ENCODE peak calls at places on chromosomes 2 and 18, in six cellular contexts. U, I, P, J, D and S are unnamed samples.

GRCh38 chr2:239073745-239074530 is 226.1 kb downstream of the TWIST2 start:
- DNase-seq in J (no peak), U (no peak), D (no peak), P (no peak), I (no peak), S (no peak)

GRCh38 chr2:188975497-188976102 is 1.4 kb downstream of the COL3A1 start:
- DNase-seq in U (no peak), P (no peak), J (peak; percentile 46), I (no peak), D (no peak), S (no peak)

GRCh38 chr2:220147590-220147989 is 520.2 kb downstream of the SLC4A3 start:
- DNase-seq in I (no peak), D (no peak), P (no peak), U (no peak), J (no peak), S (no peak)

GRCh38 chr2:3449106-3449505 is 69.6 kb downstream of the TRAPPC12 start:
- DNase-seq in J (no peak), U (no peak), P (peak; percentile 35), D (no peak), I (no peak), S (no peak)

GRCh38 chr2:20496069-20496468 is 49.2 kb downstream of the RHOB start:
- DNase-seq in J (no peak), D (no peak), P (no peak), I (no peak), U (peak; percentile 59), S (no peak)

GRCh38 chr2:169185711-169186110 is 116.3 kb downstream of the DHRS9 start:
- DNase-seq in P (no peak), J (no peak), D (no peak), U (no peak), I (no peak), S (no peak)

GRCh38 chr18:45330170-45330594 is 285.1 kb upstream of the SLC14A2 start:
- DNase-seq in P (no peak), I (no peak), J (no peak), D (no peak), U (no peak), S (no peak)

GRCh38 chr18:60090170-60090569 is 190.4 kb downstream of the PMAIP1 start:
- DNase-seq in P (no peak), J (no peak), I (no peak), U (no peak), D (no peak), S (no peak)

GRCh38 chr2:167987558-167987957 is 259.8 kb downstream of the STK39 start:
- DNase-seq in U (no peak), D (no peak), J (no peak), P (no peak), I (no peak), S (no peak)

GRCh38 chr2:238149841-238150572 is 8.8 kb upstream of the ERFE start:
- DNase-seq in P (no peak), U (no peak), J (no peak), I (no peak), D (no peak), S (no peak)

GRCh38 chr2:237726401-237726830 is 72.2 kb upstream of the RBM44 start:
- DNase-seq in D (no peak), J (no peak), U (no peak), I (peak; percentile 70), P (peak; percentile 34), S (no peak)

GRCh38 chr2:238187618-238188548 is 15.6 kb downstream of the ILKAP start:
- DNase-seq in D (no peak), P (no peak), I (no peak), U (no peak), J (no peak), S (no peak)

GRCh38 chr18:963276-963675 is 58.6 kb downstream of the ADCYAP1 start:
- DNase-seq in D (no peak), I (no peak), J (no peak), U (no peak), P (no peak), S (no peak)

GRCh38 chr2:74317696-74318095 is 25.5 kb downstream of the SLC4A5 start:
- DNase-seq in D (no peak), P (no peak), I (no peak), U (no peak), J (no peak), S (no peak)

GRCh38 chr18:10715791-10716190 is 190.0 kb downstream of the NAPG start:
- DNase-seq in P (no peak), I (peak; percentile 14), J (no peak), U (no peak), D (no peak), S (no peak)

GRCh38 chr2:20796374-20796791 is 26.5 kb downstream of the LDAH start:
- DNase-seq in U (no peak), I (no peak), D (no peak), J (no peak), P (no peak), S (peak; percentile 54)

GRCh38 chr2:152499921-152500320 is 164.9 kb downstream of the FMNL2 start:
- DNase-seq in U (no peak), D (no peak), P (no peak), J (no peak), I (no peak), S (no peak)

GRCh38 chr2:216633616-216634316 is 546 bp downstream of the IGFBP2 start:
- DNase-seq in J (peak; percentile 50), I (peak; percentile 60), D (peak; percentile 62), U (no peak), P (no peak), S (no peak)

GRCh38 chr2:55865095-55865835 is 58.3 kb downstream of the EFEMP1 start:
- DNase-seq in D (no peak), J (no peak), P (no peak), U (no peak), I (no peak), S (no peak)

GRCh38 chr2:153105829-153106578 is 372.6 kb downstream of the RPRM start:
- DNase-seq in I (no peak), P (no peak), J (no peak), U (no peak), D (no peak), S (no peak)

GRCh38 chr2:26503238-26503880 is 25.4 kb upstream of the OTOF start:
- DNase-seq in I (peak; percentile 91), J (peak; percentile 75), U (peak; percentile 73), D (peak; percentile 85), P (no peak), S (peak; percentile 62)

GRCh38 chr2:715847-716573 is 38.8 kb upstream of the TMEM18 start:
- DNase-seq in J (no peak), P (no peak), D (no peak), U (peak; percentile 7), I (no peak), S (no peak)

GRCh38 chr2:241931084-241931975 is 61.8 kb downstream of the RTP5 start:
- DNase-seq in D (peak; percentile 37), P (no peak), U (no peak), J (no peak), I (no peak), S (no peak)

GRCh38 chr2:63849381-63850203 is 7.9 kb downstream of the UGP2 start:
- DNase-seq in I (no peak), D (no peak), U (no peak), J (no peak), P (no peak), S (no peak)

GRCh38 chr2:40773291-40773690 is 321.4 kb upstream of the SLC8A1 start:
- DNase-seq in P (no peak), D (no peak), U (no peak), J (no peak), I (no peak), S (no peak)
- TF ChIP-seq POLR2A in P (no peak), D (no peak), U (no peak), J (no peak), I (no peak), S (no peak)

DNA sequence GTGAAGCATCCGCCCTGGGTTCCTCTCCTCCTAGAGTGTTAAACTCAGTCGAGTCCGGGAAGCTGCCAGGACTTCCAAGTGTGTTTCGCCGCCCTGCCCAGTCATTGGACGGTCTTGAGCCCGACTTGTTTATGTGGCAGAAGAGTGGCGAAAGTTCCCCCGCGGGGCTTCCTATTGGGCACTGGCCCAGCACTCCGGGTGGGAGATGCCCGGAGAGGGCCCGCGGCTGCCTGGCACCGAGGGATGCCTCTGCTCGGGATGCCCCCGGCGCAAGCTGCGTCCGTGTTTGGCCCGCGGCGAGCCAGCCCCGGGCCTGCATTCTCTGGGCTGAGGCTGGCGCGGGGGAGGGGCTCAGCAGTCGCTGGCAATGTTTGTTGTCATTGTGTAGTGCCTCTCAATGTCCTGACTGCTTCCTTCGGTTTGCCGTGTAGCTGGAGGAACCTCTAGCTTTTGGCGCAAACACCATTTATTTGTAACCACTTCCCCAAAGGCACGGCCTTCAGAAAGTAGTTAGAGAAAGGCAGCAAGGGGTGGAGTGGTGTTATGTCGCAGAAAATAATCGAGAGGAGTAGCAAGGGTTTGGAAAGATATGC is 1.2 kb downstream of the CYBRD1 start:
- DNase-seq in D (peak; percentile 79), I (peak; percentile 54), U (peak; percentile 38), P (peak; percentile 90), J (no peak), S (peak; percentile 79)
- TF ChIP-seq POLR2A in D (no peak), I (no peak), U (no peak), P (no peak), J (no peak), S (peak; percentile 13)

GRCh38 chr2:132484144-132484543 is 67.5 kb downstream of the GPR39 start:
- DNase-seq in D (no peak), U (no peak), P (no peak), I (no peak), J (no peak), S (no peak)
- TF ChIP-seq POLR2A in D (no peak), U (no peak), P (no peak), I (no peak), J (no peak), S (no peak)

GRCh38 chr2:64987963-64988419 is 1.2 kb upstream of the SLC1A4 start:
- DNase-seq in D (no peak), P (no peak), I (no peak), J (no peak), U (no peak), S (no peak)

GRCh38 chr2:64989126-64989981 is at the start of gene SLC1A4:
- DNase-seq in I (peak; percentile 96), J (peak; percentile 53), U (peak; percentile 27), D (peak; percentile 89), P (peak; percentile 96), S (peak; percentile 98)

GRCh38 chr2:64987001-64987962 is 1.9 kb upstream of the SLC1A4 start:
- DNase-seq in J (no peak), U (no peak), D (no peak), I (peak; percentile 48), P (no peak), S (no peak)

GRCh38 chr2:64989982-64990614 is 899 bp downstream of the SLC1A4 start:
- DNase-seq in U (no peak), I (peak; percentile 38), J (peak; percentile 26), P (no peak), D (peak; percentile 49), S (no peak)

DNA sequence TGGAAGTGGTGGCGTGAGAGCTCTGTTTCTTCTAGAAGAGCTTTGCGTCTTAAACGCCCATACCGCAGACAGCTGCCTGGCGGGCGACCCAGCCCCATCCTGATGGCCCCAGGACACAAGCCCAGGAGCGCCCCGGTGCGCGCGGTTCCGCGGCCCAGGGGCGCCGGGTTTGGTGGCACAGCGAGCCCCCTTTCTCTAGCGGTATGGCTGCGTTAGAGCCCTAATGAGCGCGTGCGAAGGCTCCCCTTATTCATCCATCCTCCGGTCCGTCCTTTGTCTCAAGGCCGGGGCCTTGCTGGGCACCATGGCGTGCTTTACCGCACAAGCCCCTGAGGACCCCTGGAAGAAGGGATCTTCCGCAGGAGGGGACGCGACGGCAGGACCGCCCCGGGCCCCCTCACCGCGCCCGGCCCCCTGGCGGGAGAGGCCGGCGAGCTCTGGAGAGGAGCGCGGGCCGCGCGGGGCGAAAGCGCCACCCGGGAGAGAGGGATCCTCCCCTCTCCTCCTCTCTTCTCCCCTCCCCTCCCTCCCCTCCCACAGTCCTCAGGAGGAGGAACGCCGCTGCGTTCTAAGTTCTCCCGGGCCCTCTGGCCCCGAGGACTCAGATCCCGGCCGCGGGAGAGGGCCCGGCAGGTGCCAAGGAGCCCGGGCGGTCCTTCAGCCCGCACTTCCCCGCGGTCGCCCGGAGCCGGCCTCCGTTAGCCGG is 626 bp upstream of the SLC1A4 start:
- DNase-seq in I (peak; percentile 84), J (peak; percentile 82), D (no peak), P (peak; percentile 80), U (peak; percentile 19), S (peak; percentile 69)
- TF ChIP-seq POLR2A in I (peak; percentile 87), J (peak; percentile 68), D (peak; percentile 32), P (no peak), U (no peak), S (peak; percentile 74)